ENCODE peak calls at places on chromosome 3, in five cellular contexts. S, E, P, K and V are unnamed samples. For H3K4me1, the result is how much of the 10 kb centered on the place peaks cover.

GRCh38 chr3:58296269-58296668 is 9.8 kb upstream of the RPP14 start:
- DNase-seq in S (no peak), P (no peak), K (no peak), E (no peak), V (no peak)

GRCh38 chr3:176953106-176954080 is 243.9 kb downstream of the TBL1XR1 start:
- DNase-seq in P (peak), K (no peak), S (no peak), E (peak), V (no peak)

GRCh38 chr3:81216192-81216591 is 545.3 kb downstream of the GBE1 start:
- DNase-seq in P (no peak), E (no peak), S (no peak), K (no peak), V (no peak)

GRCh38 chr3:44845528-44846520 is 15.9 kb upstream of the TMEM42 start:
- DNase-seq in P (no peak), E (no peak), S (no peak), K (no peak), V (no peak)

GRCh38 chr3:24480497-24480896 is 14.2 kb downstream of the THRB start:
- DNase-seq in P (no peak), E (no peak), K (no peak), S (no peak), V (no peak)

GRCh38 chr3:16118396-16118795 is 56.1 kb upstream of the GALNT15 start:
- DNase-seq in S (no peak), E (no peak), P (no peak), K (no peak), V (no peak)

GRCh38 chr3:196288141-196288460 is 575 bp upstream of the PCYT1A start:
- DNase-seq in S (peak), P (no peak), E (no peak), K (no peak), V (no peak)

GRCh38 chr3:107035176-107035575 is 342.1 kb upstream of the CCDC54 start:
- DNase-seq in P (no peak), S (no peak), E (no peak), K (no peak), V (no peak)

GRCh38 chr3:124276863-124277515 is 285.1 kb upstream of the ROPN1 start:
- DNase-seq in S (no peak), K (no peak), P (peak), E (peak), V (no peak)

GRCh38 chr3:37980477-37981347 is 9.9 kb upstream of the VILL start:
- DNase-seq in P (no peak), S (no peak), K (no peak), E (no peak), V (no peak)

GRCh38 chr3:157459706-157460105 is 23.1 kb downstream of the PTX3 start:
- DNase-seq in S (no peak), K (no peak), E (no peak), P (no peak), V (no peak)

GRCh38 chr3:112327371-112327951 is 5.5 kb upstream of the CD200 start:
- DNase-seq in E (no peak), S (peak), K (peak), P (peak), V (no peak)

DNA sequence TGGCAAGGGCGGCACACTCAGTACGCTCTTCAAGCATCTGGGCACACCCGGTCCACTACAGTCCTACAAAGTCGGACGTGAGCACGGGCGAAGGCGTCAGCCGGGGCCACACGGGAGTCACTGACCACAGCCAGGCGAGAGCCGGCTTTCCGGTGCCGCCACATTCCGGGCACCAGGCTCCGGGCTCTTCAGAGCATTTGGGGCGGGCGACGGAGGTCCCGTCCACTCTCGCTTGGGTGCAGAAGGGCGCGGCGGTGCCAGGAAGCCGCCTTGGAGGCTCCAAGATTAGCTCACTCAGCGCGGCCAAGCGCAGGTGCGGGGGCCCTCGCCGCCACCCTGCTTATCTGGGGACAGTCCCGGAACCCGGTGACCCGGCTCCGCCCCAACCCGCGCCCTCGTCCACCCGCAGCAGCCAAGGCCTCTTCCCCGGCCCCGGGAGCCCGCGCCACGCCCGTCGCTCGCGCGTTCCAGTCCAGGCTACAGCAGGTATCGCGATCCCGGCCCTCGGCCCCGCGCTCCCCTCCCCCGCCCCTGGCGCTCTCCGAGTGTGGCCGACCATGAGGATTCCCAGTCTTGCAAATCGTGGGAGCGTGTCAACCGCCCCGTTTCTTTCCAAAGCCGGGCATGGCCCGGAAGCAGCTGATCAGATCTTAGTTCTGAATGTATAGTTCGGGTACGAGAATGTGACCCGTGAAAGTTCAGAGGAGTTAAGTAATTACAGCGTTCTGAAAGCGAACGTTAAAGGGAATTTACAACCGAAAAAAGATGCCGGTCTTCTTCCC is at the start of gene ADPRH:
- DNase-seq in E (peak), S (peak), K (peak), P (peak), V (peak)
- TF ChIP-seq EP300 in E (no peak), S (no peak), K (no peak), P (peak), V (no peak)

GRCh38 chr3:186094696-186095095 is 14.2 kb downstream of the ETV5 start:
- DNase-seq in K (no peak), E (no peak), S (no peak), P (no peak), V (no peak)

GRCh38 chr3:186096295-186096694 is 12.6 kb downstream of the ETV5 start:
- DNase-seq in K (peak), P (no peak), E (no peak), S (no peak), V (no peak)

GRCh38 chr3:186097317-186097662 is 11.6 kb downstream of the ETV5 start:
- DNase-seq in E (no peak), K (peak), P (no peak), S (no peak), V (no peak)

GRCh38 chr3:186097663-186098451 is 11.0 kb downstream of the ETV5 start:
- DNase-seq in P (peak), S (peak), E (no peak), K (peak), V (peak)

GRCh38 chr3:186095584-186096061 is 13.3 kb downstream of the ETV5 start:
- DNase-seq in K (no peak), P (no peak), S (no peak), E (no peak), V (peak)
- H3K4me1 ChIP-seq in K (under half), P (under half), S (under half), E (under half), V (under half)

GRCh38 chr3:150761831-150762661 is 923 bp downstream of the SIAH2 start:
- DNase-seq in K (peak), E (peak), S (peak), P (peak), V (peak)
- TF ChIP-seq POLR2A in K (peak), E (peak), S (no peak), P (peak), V (no peak)

DNA sequence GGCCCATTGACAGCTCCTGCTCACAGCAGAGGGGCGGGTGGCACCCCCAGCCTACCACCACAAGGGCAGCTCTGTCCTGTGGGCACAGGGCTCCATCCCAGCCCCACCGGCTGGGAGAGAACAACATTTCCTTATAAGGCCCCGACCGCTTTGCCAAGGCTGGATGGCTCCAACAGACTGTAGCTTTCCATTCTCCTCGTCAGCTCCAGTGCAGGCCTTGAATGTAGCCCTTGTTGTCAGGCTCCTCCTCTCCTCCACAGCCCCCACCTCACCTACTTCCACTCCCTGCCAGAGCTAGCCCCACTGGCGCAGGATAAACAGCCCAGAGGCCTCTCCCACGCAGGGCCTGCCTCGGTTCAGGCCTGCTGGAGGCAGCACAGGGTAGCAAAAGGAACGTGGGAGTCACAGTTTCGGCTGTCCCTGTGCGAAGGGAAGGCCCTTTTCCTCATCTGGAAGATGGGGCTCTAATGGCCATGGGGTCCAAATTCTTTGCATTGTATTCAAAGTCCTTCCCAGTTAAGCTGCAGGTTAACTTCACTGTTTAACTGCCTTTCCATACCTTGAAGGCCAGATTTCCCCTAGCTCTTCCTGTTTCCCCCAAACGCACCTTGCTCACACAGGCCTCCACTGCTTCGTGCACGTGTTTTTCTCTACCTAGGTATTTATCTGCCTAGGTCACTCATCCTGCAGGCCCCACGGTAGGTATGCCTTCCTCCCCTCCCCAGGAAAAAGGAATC is 101.6 kb upstream of the LPP start:
- DNase-seq in K (no peak), E (peak), P (peak), S (no peak), V (peak)
- TF ChIP-seq EP300 in K (no peak), E (no peak), P (peak), S (no peak), V (peak)

GRCh38 chr3:61924991-61925390 is 363.6 kb downstream of the PTPRG start:
- DNase-seq in P (no peak), S (no peak), K (no peak), E (no peak), V (no peak)
- H3K4me1 ChIP-seq in P (under half), S (under half), K (under half), E (under half), V (under half)

DNA sequence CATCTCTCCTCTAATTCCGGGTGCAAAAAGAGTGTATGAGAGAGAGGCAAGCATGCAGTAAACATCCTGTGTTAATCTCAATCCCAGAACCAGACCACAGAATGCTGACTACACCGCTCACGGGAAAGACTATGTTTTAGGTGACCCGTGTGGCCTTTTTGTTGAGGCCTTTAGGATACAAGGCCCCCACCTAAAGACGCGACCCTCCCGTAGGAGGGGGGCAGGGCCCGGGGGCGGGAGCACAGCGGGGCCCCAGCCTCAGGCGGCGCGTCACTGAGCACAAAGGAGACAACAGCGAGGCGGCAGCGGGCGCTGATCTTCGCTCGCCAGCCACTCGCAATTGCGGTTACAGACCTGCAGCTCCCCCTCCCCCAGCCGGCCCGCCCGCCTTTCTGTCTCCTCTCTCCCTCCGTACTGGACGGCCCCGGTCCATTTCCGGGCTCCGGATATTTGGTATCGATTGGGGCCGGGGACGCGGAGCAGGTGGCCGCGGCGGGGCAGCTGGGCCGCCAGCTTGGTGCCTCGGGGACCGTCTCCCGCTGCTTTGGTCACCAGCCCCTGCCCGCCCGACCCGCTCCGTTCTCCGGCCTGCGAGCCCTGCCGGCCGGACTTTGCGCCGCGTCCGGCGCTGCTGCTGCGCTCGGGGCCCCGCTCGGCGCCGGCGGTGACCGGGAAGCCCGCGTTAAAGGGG is at the start of gene CCDC50:
- DNase-seq in E (peak), K (peak), S (peak), P (peak), V (peak)
- TF ChIP-seq POLR2A in E (peak), K (peak), S (peak), P (peak), V (no peak)

GRCh38 chr3:193317901-193318300 is 60.7 kb downstream of the ATP13A5 start:
- DNase-seq in E (no peak), P (no peak), S (no peak), K (no peak), V (no peak)
- TF ChIP-seq EP300 in E (no peak), P (no peak), S (no peak), K (no peak), V (no peak)